ENCODE peak calls at places on chromosome 22, in eight cellular contexts. L is T-cell; R is WTC11; Y is left cardiac atrium; J is IMR-90; E is naive thymus-derived CD8-positive, alpha-beta T cell; U is Right ventricle myocardium superior; M is CD4-positive, alpha-beta T cell. C is an unnamed sample.
A peak's percentile ranks its signal among the peaks of the same experiment; 100 is the strongest.

GRCh38 chr22:27801197-27801615 is 350 bp downstream of the MN1 start:
- ATAC-seq in R (peak; percentile 4), M (peak; percentile 54), J (peak; percentile 42), L (peak; percentile 64), U (peak; percentile 47), E (peak; percentile 56), Y (peak; percentile 21), C (peak; percentile 74)

GRCh38 chr22:26514419-26515161 is 2.3 kb upstream of the TFIP11 start:
- ATAC-seq in L (no peak), R (no peak), U (no peak), J (no peak), E (no peak), Y (no peak), M (no peak), C (no peak)

GRCh38 chr22:35638408-35638807 is 9.8 kb upstream of the APOL6 start:
- ATAC-seq in E (no peak), U (peak; percentile 97), L (no peak), J (peak; percentile 90), Y (peak; percentile 95), R (no peak), M (no peak), C (peak; percentile 93)

GRCh38 chr22:17674152-17674551 is 35.6 kb downstream of the BCL2L13 start:
- ATAC-seq in U (no peak), M (no peak), J (no peak), L (no peak), R (no peak), E (no peak), Y (no peak), C (no peak)

GRCh38 chr22:31055322-31056159 is 25.6 kb upstream of the SMTN start:
- ATAC-seq in M (no peak), R (peak; percentile 59), J (peak; percentile 96), U (peak; percentile 94), E (no peak), Y (peak; percentile 98), L (no peak), C (peak; percentile 98)

GRCh38 chr22:27554106-27554814 is 247.3 kb downstream of the MN1 start:
- ATAC-seq in J (peak; percentile 80), Y (peak; percentile 73), U (no peak), M (no peak), R (no peak), E (no peak), L (no peak), C (no peak)

GRCh38 chr22:30315962-30316576 is 10.7 kb downstream of the TBC1D10A start:
- ATAC-seq in M (no peak), Y (no peak), L (no peak), E (peak; percentile 26), R (no peak), J (peak; percentile 15), U (no peak), C (no peak)

GRCh38 chr22:24977370-24978230 is 25.1 kb downstream of the KIAA1671 start:
- ATAC-seq in J (no peak), L (no peak), R (peak; percentile 67), Y (peak; percentile 81), U (peak; percentile 80), E (no peak), M (no peak), C (peak; percentile 10)

GRCh38 chr22:27650985-27651384 is 150.6 kb downstream of the MN1 start:
- ATAC-seq in M (no peak), E (no peak), J (no peak), Y (no peak), R (no peak), L (no peak), U (peak; percentile 30), C (no peak)

GRCh38 chr22:46534177-46534776 is 3.1 kb downstream of the CELSR1 start:
- ATAC-seq in J (no peak), L (no peak), U (no peak), M (no peak), Y (no peak), R (no peak), E (no peak), C (no peak)

GRCh38 chr22:17243524-17243923 is 24.3 kb upstream of the ADA2 start:
- ATAC-seq in L (no peak), U (peak; percentile 57), Y (peak; percentile 70), R (no peak), J (no peak), M (no peak), E (no peak), C (no peak)

GRCh38 chr22:29463487-29464088 is 16.4 kb upstream of the NEFH start:
- ATAC-seq in E (no peak), Y (no peak), U (no peak), R (peak; percentile 38), J (no peak), L (no peak), M (no peak), C (no peak)

GRCh38 chr22:39556970-39557811 is 13.4 kb upstream of the CACNA1I start:
- ATAC-seq in Y (no peak), E (peak; percentile 92), L (peak; percentile 81), R (peak; percentile 10), M (peak; percentile 96), J (peak; percentile 73), U (peak; percentile 71), C (no peak)

GRCh38 chr22:26484360-26484706 is 656 bp downstream of the SRRD start:
- ATAC-seq in E (no peak), R (no peak), M (peak; percentile 14), Y (no peak), J (no peak), L (no peak), U (no peak), C (no peak)